ENCODE peak calls at places on chromosomes 6 and 20, in ten cellular contexts. A is CD4-positive, CD25-positive, alpha-beta regulatory T cell; X is AG04450; F is brain microvascular endothelial cell; P is tibial artery; Q is naive thymus-derived CD4-positive, alpha-beta T cell; R is CD8-positive, alpha-beta memory T cell; Z is breast epithelium; G is PC-3; E is cardiac muscle cell. K is an unnamed sample.

GRCh38 chr20:47561603-47562583 is 60.2 kb downstream of the NCOA3 start:
- DNase-seq in E (no peak), R (no peak), Q (no peak), Z (no peak), F (no peak), G (no peak), X (no peak), A (no peak), P (no peak), K (no peak)

GRCh38 chr6:38599966-38600550 is 39.7 kb downstream of the BTBD9 start:
- DNase-seq in F (peak), Z (no peak), R (no peak), Q (no peak), X (no peak), P (no peak), A (no peak), G (no peak), E (no peak), K (peak)

GRCh38 chr20:47753571-47754120 is 31.6 kb downstream of the SULF2 start:
- DNase-seq in E (no peak), P (no peak), Q (no peak), Z (no peak), X (no peak), A (no peak), F (no peak), R (no peak), G (no peak), K (no peak)

GRCh38 chr20:59994697-59995122 is 36.5 kb downstream of the CDH26 start:
- DNase-seq in F (no peak), Q (no peak), R (no peak), X (no peak), P (no peak), A (no peak), E (no peak), Z (peak), G (peak), K (peak)

GRCh38 chr6:118708736-118709135 is 57.3 kb upstream of the CEP85L start:
- DNase-seq in X (no peak), G (peak), E (no peak), Q (no peak), F (no peak), R (no peak), A (no peak), P (no peak), Z (no peak), K (no peak)

GRCh38 chr6:12112540-12113189 is 100.6 kb downstream of the HIVEP1 start:
- DNase-seq in G (no peak), P (no peak), E (no peak), X (no peak), F (peak), A (no peak), R (no peak), Z (no peak), Q (no peak), K (no peak)

GRCh38 chr20:41424546-41424945 is 57.9 kb upstream of the EMILIN3 start:
- DNase-seq in P (no peak), R (no peak), X (no peak), Z (no peak), Q (no peak), F (no peak), G (no peak), E (no peak), A (no peak), K (no peak)

GRCh38 chr6:110509617-110510231 is 33.3 kb upstream of the SLC22A16 start:
- DNase-seq in X (no peak), R (no peak), E (no peak), A (no peak), G (peak), P (no peak), Q (no peak), Z (peak), F (peak), K (peak)

GRCh38 chr20:59495894-59496510 is 108.3 kb upstream of the PHACTR3 start:
- DNase-seq in G (peak), Z (peak), F (peak), Q (peak), X (peak), A (peak), R (peak), P (peak), E (peak), K (peak)

GRCh38 chr6:105402090-105402980 is 547 bp downstream of the PREP start:
- DNase-seq in F (peak), E (no peak), Z (peak), Q (peak), G (peak), A (peak), X (no peak), R (peak), P (no peak), K (no peak)

GRCh38 chr20:60058869-60059268 is 100.6 kb downstream of the CDH26 start:
- DNase-seq in R (no peak), E (no peak), P (no peak), Z (no peak), G (no peak), F (no peak), Q (no peak), A (no peak), X (no peak), K (no peak)

GRCh38 chr6:113710110-113710509 is 147.0 kb upstream of the MARCKS start:
- DNase-seq in Z (no peak), Q (no peak), R (no peak), E (no peak), P (no peak), A (no peak), X (no peak), F (no peak), G (no peak), K (no peak)

GRCh38 chr20:56447227-56447626 is 21.2 kb upstream of the RTF2 start:
- DNase-seq in G (no peak), Q (no peak), Z (no peak), X (no peak), A (no peak), P (peak), E (no peak), R (no peak), F (no peak), K (no peak)

GRCh38 chr20:32685541-32686529 is 12.1 kb upstream of the C20orf203 start:
- DNase-seq in G (no peak), P (no peak), A (no peak), E (no peak), Q (no peak), F (peak), Z (no peak), R (no peak), X (peak), K (no peak)

GRCh38 chr6:47103931-47104330 is 61.8 kb upstream of the ADGRF1 start:
- DNase-seq in Z (no peak), F (peak), X (no peak), E (no peak), A (no peak), P (no peak), Q (no peak), R (no peak), G (peak), K (no peak)

GRCh38 chr6:95786802-95787201 is 209.5 kb downstream of the MANEA start:
- DNase-seq in R (no peak), X (no peak), F (no peak), E (no peak), A (no peak), P (no peak), Q (no peak), G (no peak), Z (no peak), K (no peak)

GRCh38 chr6:46948699-46949098 is 27.0 kb upstream of the ADGRF5 start:
- DNase-seq in Z (no peak), G (no peak), X (no peak), F (peak), A (no peak), Q (no peak), R (no peak), E (peak), P (no peak), K (no peak)

GRCh38 chr6:154653385-154653784 is 79.8 kb upstream of the SCAF8 start:
- DNase-seq in Q (no peak), G (no peak), P (no peak), E (no peak), A (no peak), F (no peak), X (no peak), Z (no peak), R (no peak), K (no peak)

DNA sequence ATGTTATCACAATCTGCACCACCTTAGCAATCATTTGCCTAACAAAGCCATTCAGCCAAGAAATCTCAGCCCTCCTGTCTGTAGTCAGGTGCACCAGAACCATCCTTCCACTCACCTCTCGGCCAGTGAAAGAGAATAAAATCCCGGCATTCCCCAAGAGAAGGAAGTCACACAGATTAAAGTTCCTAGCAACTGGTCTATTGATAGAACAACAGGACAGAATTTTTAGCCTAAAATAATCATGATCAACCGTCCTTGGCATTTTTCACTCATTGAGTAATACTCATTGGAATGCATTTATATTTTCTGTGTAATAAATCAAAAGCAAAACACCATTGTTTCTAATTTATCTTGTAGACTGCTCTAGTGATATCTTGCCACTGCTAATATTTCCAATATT is 85.7 kb upstream of the CDH4 start:
- DNase-seq in A (no peak), F (peak), G (no peak), Q (no peak), P (no peak), R (no peak), X (no peak), Z (no peak), E (no peak), K (no peak)
- H3K27ac ChIP-seq in A (no peak), F (no peak), G (no peak), Q (no peak), P (no peak), R (no peak), X (no peak), Z (no peak), E (no peak), K (no peak)

GRCh38 chr6:31945507-31946369 is at the start of gene CFB:
- DNase-seq in R (no peak), X (peak), G (peak), Q (no peak), A (no peak), F (peak), Z (peak), P (peak), E (no peak), K (peak)

GRCh38 chr6:31945154-31945506 is 765 bp upstream of the CFB start:
- DNase-seq in R (no peak), P (no peak), E (no peak), A (no peak), G (no peak), Q (no peak), F (no peak), Z (no peak), X (no peak), K (no peak)

GRCh38 chr6:31947070-31947675 is 1.3 kb downstream of the CFB start:
- DNase-seq in Q (no peak), F (no peak), R (no peak), X (no peak), E (no peak), Z (no peak), A (no peak), P (no peak), G (no peak), K (no peak)

GRCh38 chr6:31947864-31948263 is 2.0 kb downstream of the CFB start:
- DNase-seq in Z (no peak), E (no peak), X (no peak), R (no peak), Q (no peak), F (no peak), P (no peak), A (no peak), G (no peak), K (no peak)

GRCh38 chr6:31946370-31946885 is 533 bp downstream of the CFB start:
- DNase-seq in G (no peak), P (no peak), A (no peak), R (no peak), Z (no peak), E (no peak), Q (no peak), F (no peak), X (no peak), K (no peak)
- H3K27ac ChIP-seq in G (peak), P (peak), A (no peak), R (no peak), Z (peak), E (no peak), Q (no peak), F (no peak), X (peak), K (peak)

DNA sequence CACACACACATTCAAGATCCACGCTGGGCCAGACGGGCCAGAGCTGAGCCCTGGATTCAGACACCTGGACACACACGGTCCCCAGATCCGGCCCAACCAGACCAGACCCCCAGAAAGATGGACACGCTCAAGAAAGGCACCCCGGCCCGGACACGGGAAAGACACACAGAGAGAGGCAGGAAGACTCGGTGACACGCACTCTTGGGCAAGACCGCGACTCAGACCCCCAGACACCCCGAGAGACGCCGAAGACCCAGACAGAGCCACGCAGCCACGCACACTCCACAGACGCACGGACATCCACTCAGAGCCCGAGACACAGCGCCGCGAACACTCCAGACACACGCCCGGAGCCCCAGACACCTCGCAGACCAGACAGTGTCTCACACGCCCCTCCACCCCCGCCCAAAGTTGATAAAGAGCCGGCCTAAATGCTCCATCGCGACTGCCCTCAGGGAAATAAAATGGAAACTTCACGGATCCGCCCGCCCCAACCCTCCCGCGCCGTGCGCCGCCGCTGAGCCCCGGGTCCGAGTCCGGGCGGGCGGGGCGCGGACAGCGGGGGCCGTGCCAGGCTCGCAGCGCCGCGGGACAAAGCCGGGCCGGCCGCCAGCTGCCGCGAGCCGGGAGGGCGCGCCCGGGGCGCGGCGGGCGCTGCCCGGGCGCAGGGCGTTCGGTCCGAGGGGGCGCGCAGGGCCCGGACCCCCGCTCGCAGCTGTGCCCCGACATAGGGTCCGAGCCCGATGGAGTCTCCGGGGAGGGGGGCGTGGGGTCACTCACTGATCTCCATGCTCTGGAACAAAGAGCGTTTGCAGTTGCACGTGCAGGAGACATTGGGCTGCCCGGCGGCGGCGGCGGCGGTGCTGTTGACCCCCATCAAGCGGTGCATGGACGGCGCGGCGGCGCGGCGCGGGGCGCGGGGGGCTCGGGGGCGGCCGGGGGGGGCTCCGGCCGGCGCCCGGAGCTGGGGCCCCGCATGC is 831 bp downstream of the PMEPA1 start:
- DNase-seq in Z (no peak), X (no peak), G (no peak), Q (peak), R (peak), F (peak), A (peak), P (no peak), E (peak), K (peak)
- H3K27ac ChIP-seq in Z (peak), X (no peak), G (peak), Q (peak), R (no peak), F (peak), A (peak), P (peak), E (no peak), K (peak)

GRCh38 chr6:147621280-147621679 is 112.8 kb downstream of the SAMD5 start:
- DNase-seq in A (no peak), Z (no peak), E (no peak), F (peak), G (no peak), Q (no peak), P (no peak), R (no peak), X (peak), K (no peak)
- H3K27ac ChIP-seq in A (no peak), Z (no peak), E (no peak), F (no peak), G (no peak), Q (no peak), P (no peak), R (no peak), X (no peak), K (no peak)

GRCh38 chr20:20399705-20400104 is 31.8 kb downstream of the INSM1 start:
- DNase-seq in X (no peak), A (no peak), Z (no peak), G (no peak), R (no peak), Q (no peak), F (no peak), P (no peak), E (no peak), K (no peak)
- H3K27ac ChIP-seq in X (no peak), A (no peak), Z (no peak), G (no peak), R (no peak), Q (no peak), F (no peak), P (no peak), E (no peak), K (no peak)

GRCh38 chr20:54112221-54112884 is 42.0 kb upstream of the BCAS1 start:
- DNase-seq in Z (peak), G (no peak), R (no peak), A (no peak), E (no peak), P (no peak), X (no peak), F (no peak), Q (no peak), K (peak)
- H3K27ac ChIP-seq in Z (peak), G (no peak), R (no peak), A (no peak), E (no peak), P (no peak), X (no peak), F (no peak), Q (no peak), K (no peak)

DNA sequence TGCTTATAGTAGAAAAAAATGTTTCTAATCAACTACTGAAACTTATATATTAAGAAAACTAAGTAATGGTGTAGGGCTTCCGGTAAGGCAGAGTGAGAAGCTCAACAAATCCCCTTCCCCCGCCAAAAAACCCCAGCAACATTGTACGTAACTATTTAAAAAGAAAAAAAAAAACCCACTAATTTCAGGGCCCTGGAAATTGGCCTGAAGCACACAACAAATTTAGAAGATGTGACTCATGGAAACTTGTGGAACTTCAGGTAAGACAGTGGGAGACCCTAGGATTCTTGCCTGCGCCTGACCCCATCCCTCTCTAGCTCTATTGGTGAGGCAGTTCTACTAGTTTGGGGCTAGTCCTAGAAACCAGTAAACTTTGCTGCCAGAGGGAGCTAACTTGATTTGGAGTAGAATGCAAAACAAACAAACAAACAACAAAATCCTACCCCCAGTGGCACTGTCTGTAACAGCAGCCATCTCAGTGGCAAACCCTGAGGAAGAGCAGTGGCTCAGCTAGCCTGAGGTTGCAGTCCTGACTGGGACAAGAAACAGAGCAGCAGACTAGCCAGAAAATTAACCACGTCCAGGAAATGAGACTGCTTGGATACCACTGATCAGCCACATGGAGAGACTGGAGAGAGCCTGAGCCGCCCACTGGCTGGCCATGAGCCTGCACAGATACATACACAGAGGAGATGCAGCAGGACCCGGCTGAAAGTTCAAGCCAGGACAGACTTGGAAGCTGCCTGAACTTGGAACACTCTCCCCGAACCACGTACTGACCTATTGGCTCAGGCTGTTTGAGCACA is 135.1 kb downstream of the TBXT start:
- DNase-seq in Q (no peak), X (peak), A (no peak), Z (no peak), R (no peak), G (peak), E (no peak), P (no peak), F (peak), K (peak)
- H3K27ac ChIP-seq in Q (no peak), X (peak), A (no peak), Z (peak), R (no peak), G (no peak), E (no peak), P (no peak), F (peak), K (no peak)

DNA sequence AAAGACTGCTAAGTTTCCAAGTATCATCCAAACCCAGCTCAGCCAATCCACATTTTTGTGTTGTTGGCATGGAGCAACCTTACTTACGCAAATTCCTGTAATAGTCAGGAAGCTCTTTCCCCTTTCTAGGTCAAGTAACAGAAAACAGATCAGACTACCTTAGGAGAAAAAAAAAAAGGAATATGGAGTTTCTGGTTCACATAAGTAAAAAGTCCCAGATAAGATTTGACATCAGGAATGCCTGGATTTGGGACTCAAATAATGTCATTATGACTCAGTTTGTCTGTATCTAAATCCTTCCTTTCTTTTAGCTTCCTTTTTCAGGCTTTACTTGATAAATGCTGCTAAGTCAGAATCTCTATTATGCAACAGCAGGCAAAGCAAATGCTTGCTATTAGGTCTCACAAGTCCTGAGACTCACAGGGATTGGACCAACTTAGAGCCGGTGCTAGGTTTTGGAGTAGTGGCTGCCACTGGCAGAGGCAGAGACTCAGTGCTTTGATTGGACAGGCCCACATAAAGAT is 44.5 kb downstream of the NCOA7 start:
- DNase-seq in F (peak), A (no peak), Z (no peak), P (no peak), R (no peak), G (no peak), E (no peak), Q (no peak), X (no peak), K (no peak)
- H3K27ac ChIP-seq in F (no peak), A (no peak), Z (peak), P (peak), R (no peak), G (no peak), E (no peak), Q (no peak), X (no peak), K (no peak)

GRCh38 chr6:156857573-156857972 is 80.4 kb downstream of the ARID1B start:
- DNase-seq in A (no peak), Q (no peak), Z (no peak), P (no peak), F (no peak), X (no peak), E (no peak), G (peak), R (no peak), K (no peak)
- H3K27ac ChIP-seq in A (peak), Q (no peak), Z (no peak), P (no peak), F (no peak), X (no peak), E (no peak), G (peak), R (no peak), K (no peak)